ENCODE peak calls at places on chromosomes 11 and 22, in four cellular contexts. F is WTC11, S is K562, Z is HepG2. R is an unnamed sample.
A peak's percentile ranks its signal among the peaks of the same experiment; 100 is the strongest.

GRCh38 chr22:31246687-31247086 is 34.6 kb downstream of the LIMK2 start:
- DNase-seq in F (no peak), S (no peak), Z (no peak), R (no peak)

GRCh38 chr22:28711820-28712777 is 29.5 kb downstream of the CHEK2 start:
- DNase-seq in F (no peak), S (no peak), Z (peak; percentile 97), R (no peak)

GRCh38 chr22:32579533-32580220 is 105.1 kb downstream of the FBXO7 start:
- DNase-seq in F (no peak), S (no peak), Z (peak; percentile 50), R (no peak)

GRCh38 chr11:75583710-75584658 is 21.9 kb downstream of the SERPINH1 start:
- DNase-seq in F (peak; percentile 75), S (peak; percentile 47), Z (no peak), R (peak; percentile 57)

GRCh38 chr11:98307827-98308491 is 712.8 kb upstream of the CNTN5 start:
- DNase-seq in F (no peak), S (peak; percentile 15), Z (no peak), R (no peak)

GRCh38 chr11:12598330-12599256 is 75.6 kb upstream of the TEAD1 start:
- DNase-seq in F (no peak), S (no peak), Z (no peak), R (no peak)

GRCh38 chr11:125939081-125939521 is 6.7 kb upstream of the VSIG10L2 start:
- DNase-seq in F (no peak), S (no peak), Z (no peak), R (no peak)

GRCh38 chr11:57638005-57638760 is 11.5 kb downstream of the YPEL4 start:
- DNase-seq in F (peak; percentile 94), S (no peak), Z (peak; percentile 55), R (no peak)

GRCh38 chr11:35852056-35852455 is 91.8 kb upstream of the LDLRAD3 start:
- DNase-seq in F (no peak), S (no peak), Z (no peak), R (no peak)

GRCh38 chr11:125358254-125358840 is 137.7 kb downstream of the FEZ1 start:
- DNase-seq in F (no peak), S (no peak), Z (no peak), R (no peak)

GRCh38 chr11:27443746-27444465 is 28.7 kb downstream of the LGR4 start:
- DNase-seq in F (no peak), S (no peak), Z (no peak), R (no peak)

GRCh38 chr22:41565403-41566054 is 4.7 kb downstream of the CSDC2 start:
- DNase-seq in F (no peak), S (peak; percentile 80), Z (peak; percentile 55), R (no peak)

GRCh38 chr11:65978391-65979238 is 17.1 kb downstream of the SART1 start:
- DNase-seq in F (no peak), S (no peak), Z (no peak), R (no peak)

GRCh38 chr22:30830907-30831306 is 136.2 kb downstream of the OSBP2 start:
- DNase-seq in F (no peak), S (no peak), Z (no peak), R (peak; percentile 4)

GRCh38 chr22:48154169-48154942 is 1391.9 kb downstream of the TBC1D22A start:
- DNase-seq in F (no peak), S (no peak), Z (no peak), R (no peak)

GRCh38 chr11:108198833-108199232 is 23.6 kb downstream of the NPAT start:
- DNase-seq in F (no peak), S (no peak), Z (no peak), R (no peak)

GRCh38 chr11:69521461-69521860 is 40.0 kb downstream of the LINC01488 start:
- DNase-seq in F (peak; percentile 77), S (no peak), Z (no peak), R (no peak)

GRCh38 chr11:112525270-112525669 is 264.6 kb upstream of the PLET1 start:
- DNase-seq in F (no peak), S (no peak), Z (no peak), R (no peak)

GRCh38 chr22:37784829-37785495 is 22.8 kb upstream of the GCAT start:
- DNase-seq in F (no peak), S (no peak), Z (peak; percentile 46), R (no peak)

GRCh38 chr11:24935059-24935458 is 438.2 kb downstream of the LUZP2 start:
- DNase-seq in F (no peak), S (no peak), Z (no peak), R (no peak)

GRCh38 chr11:99325807-99326206 is 305.1 kb downstream of the CNTN5 start:
- DNase-seq in F (no peak), S (no peak), Z (peak; percentile 2), R (no peak)

GRCh38 chr11:45662665-45663485 is 2.5 kb downstream of the CHST1 start:
- DNase-seq in F (no peak), S (peak; percentile 63), Z (peak; percentile 20), R (no peak)

GRCh38 chr11:86192858-86193257 is 51.7 kb upstream of the EED start:
- DNase-seq in F (no peak), S (no peak), Z (no peak), R (no peak)

GRCh38 chr11:12149672-12150225 is 39.4 kb downstream of the MICAL2 start:
- DNase-seq in F (no peak), S (peak; percentile 87), Z (no peak), R (no peak)

GRCh38 chr11:97537407-97538150 is 1147.8 kb downstream of the JRKL start:
- DNase-seq in F (peak; percentile 18), S (no peak), Z (no peak), R (no peak)

GRCh38 chr11:62922653-62923371 is 1.6 kb upstream of the CHRM1 start:
- DNase-seq in F (peak; percentile 75), S (peak; percentile 79), Z (no peak), R (no peak)

GRCh38 chr11:1548221-1549070 is 23.6 kb downstream of the DUSP8 start:
- DNase-seq in F (peak; percentile 73), S (no peak), Z (no peak), R (peak; percentile 33)

GRCh38 chr11:67372993-67373915 is at the start of gene CLCF1:
- DNase-seq in F (peak; percentile 68), S (peak; percentile 91), Z (no peak), R (peak; percentile 68)

GRCh38 chr11:77126861-77127673 is 979 bp upstream of the MYO7A start:
- DNase-seq in F (peak; percentile 73), S (peak; percentile 85), Z (no peak), R (peak; percentile 77)

GRCh38 chr11:11311169-11311568 is 41.9 kb downstream of the CSNK2A3 start:
- DNase-seq in F (no peak), S (no peak), Z (no peak), R (no peak)

GRCh38 chr11:92057849-92058442 is 166.7 kb upstream of the FAT3 start:
- DNase-seq in F (no peak), S (no peak), Z (no peak), R (no peak)

GRCh38 chr11:61152816-61153592 is 8.2 kb downstream of the VPS37C start:
- DNase-seq in F (no peak), S (no peak), Z (no peak), R (no peak)

DNA sequence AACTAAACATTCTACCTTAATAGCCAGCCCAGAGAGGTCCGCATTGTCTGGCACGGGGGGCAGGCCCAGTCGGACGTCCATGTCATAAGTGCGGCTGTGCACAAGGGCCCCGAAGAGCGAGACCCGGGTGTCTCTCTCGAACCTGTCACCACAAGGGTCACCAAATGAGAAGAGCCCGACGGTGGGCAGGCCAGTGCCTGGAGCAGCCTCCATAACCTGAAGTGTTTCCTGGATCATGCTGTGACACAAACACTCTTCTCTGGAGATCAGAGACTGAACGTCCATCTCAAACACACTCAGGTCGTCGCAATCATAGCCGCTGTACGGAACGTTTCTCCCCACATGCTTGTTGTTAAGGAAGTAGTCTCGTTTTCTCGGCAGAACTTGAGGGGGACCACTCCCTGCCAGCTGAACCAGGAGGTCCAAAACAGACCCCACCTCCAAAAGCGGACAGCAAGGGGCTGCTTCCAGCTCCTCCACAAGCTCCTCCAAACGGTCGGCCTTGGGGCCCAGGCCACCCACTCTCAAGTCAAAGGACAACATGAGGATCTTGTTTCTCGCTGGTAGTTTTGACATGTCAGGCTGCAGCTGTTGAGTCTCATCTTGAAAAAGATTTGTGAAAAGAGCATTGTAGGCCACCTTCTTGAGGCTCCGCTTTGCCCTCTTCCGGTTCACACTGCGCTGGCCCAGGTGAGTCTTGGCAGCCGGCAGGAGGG is 961 bp downstream of the TUBGCP6 start:
- DNase-seq in F (no peak), S (no peak), Z (no peak), R (no peak)
- TF ChIP-seq ELF4 in F (no peak), S (no peak), Z (no peak), R (no peak)

DNA sequence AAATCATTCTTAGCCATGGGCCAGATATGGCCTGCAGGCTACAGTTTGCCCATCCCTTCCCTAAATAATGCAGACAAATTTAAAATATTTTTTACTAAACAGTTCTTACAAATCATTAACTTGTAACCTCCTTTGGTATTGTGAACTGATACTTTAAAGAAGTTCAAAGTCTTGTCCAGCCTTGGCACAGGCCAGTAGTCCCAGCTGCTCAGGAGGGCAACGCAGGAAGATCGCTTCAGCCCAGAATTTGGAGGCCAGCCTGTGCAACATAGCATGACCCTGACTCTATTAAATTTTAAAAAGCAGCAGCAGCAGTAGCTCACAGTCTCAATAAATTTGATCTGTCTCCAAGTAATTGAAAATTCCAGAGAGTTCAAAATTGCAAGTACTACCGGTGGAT is 83.7 kb upstream of the ARHGAP32 start:
- DNase-seq in F (no peak), S (no peak), Z (no peak), R (no peak)
- TF ChIP-seq ELF4 in F (no peak), S (no peak), Z (no peak), R (no peak)

GRCh38 chr11:121473064-121473777 is 20.5 kb upstream of the SORL1-AS1 start:
- DNase-seq in F (no peak), S (no peak), Z (no peak), R (no peak)
- TF ChIP-seq ELF4 in F (no peak), S (no peak), Z (no peak), R (no peak)

DNA sequence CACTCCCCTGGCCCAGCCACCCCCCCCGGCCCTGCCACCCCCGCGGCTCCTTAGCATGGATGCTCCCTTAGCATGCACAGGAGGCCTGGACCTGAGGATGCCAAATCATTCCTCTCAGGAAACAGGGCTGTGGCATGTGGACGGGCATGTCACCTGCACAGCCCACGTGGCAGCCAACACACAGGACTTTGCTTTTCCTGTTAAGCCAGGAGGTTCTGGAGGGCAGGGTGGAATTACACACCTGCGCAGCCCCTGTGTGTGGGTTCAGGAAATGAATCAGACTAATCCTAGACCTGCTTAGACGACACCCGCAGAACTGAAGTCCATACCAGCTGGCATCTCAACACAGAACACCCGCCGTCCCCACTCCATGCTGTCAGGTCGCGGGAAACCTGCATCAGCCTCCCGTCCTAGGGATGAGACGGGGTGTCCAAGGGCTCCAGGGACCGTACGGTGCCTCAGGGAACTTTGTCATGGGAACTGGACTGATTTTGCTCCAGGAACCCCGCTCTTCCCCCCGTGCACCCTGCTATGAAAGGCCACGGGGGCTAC is 10.2 kb downstream of the CERK start:
- DNase-seq in F (no peak), S (no peak), Z (no peak), R (no peak)
- TF ChIP-seq ELF4 in F (no peak), S (no peak), Z (no peak), R (no peak)

GRCh38 chr11:114942207-114942606 is 263.9 kb downstream of the NXPE2 start:
- DNase-seq in F (no peak), S (no peak), Z (no peak), R (no peak)
- TF ChIP-seq ELF4 in F (no peak), S (no peak), Z (no peak), R (no peak)

DNA sequence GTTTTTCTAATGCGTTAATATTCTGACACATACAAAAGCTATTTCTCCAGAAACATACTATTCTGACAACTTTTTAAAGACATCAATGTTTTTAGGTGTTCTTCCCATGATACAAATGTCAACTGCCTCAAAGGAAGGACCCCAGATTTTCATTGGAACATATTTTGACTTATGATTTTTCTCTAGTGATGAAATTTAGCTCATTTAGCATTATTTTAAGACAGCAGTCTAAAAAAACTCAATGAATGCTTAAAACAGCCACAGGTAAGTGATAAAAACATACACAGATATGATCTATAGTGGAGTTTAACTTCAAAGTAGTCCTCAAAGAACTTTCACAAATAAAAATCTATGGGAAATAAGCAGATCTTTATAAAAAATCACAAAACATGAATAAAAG is 24.9 kb downstream of the XKR3 start:
- DNase-seq in F (no peak), S (no peak), Z (no peak), R (no peak)
- TF ChIP-seq ELF4 in F (no peak), S (no peak), Z (no peak), R (no peak)

R was measured in HEK293T.